ENCODE peak calls at places on chromosomes 16 and 17, in ten cellular contexts. V, E, K, R, F, G, P, O, I and X are unnamed samples.

GRCh38 chr16:85908444-85908843 is 9.5 kb downstream of the IRF8 start:
- DNase-seq in V (no peak), E (no peak), K (no peak), R (no peak), F (no peak), G (no peak), P (no peak), O (no peak), I (peak; percentile 19), X (no peak)

GRCh38 chr16:53744449-53744848 is 40.5 kb downstream of the FTO start:
- DNase-seq in V (no peak), E (no peak), K (peak; percentile 31), R (no peak), F (peak; percentile 62), G (no peak), P (peak; percentile 8), O (no peak), I (no peak), X (no peak)

GRCh38 chr16:57619133-57619605 is 9.3 kb upstream of the ADGRG1 start:
- DNase-seq in V (no peak), E (no peak), K (no peak), R (no peak), F (no peak), G (no peak), P (no peak), O (no peak), I (no peak), X (no peak)

GRCh38 chr16:58755989-58756649 is 22.0 kb upstream of the GOT2 start:
- DNase-seq in V (peak; percentile 80), E (no peak), K (peak; percentile 81), R (peak; percentile 67), F (peak; percentile 70), G (peak; percentile 39), P (peak; percentile 69), O (no peak), I (peak; percentile 94), X (peak; percentile 49)

GRCh38 chr16:53440125-53440524 is 5.9 kb downstream of the RBL2 start:
- DNase-seq in V (no peak), E (no peak), K (no peak), R (no peak), F (no peak), G (no peak), P (no peak), O (no peak), I (no peak), X (no peak)

GRCh38 chr17:51397361-51398127 is 137.2 kb downstream of the UTP18 start:
- DNase-seq in V (no peak), E (no peak), K (no peak), R (no peak), F (peak; percentile 43), G (no peak), P (no peak), O (no peak), I (no peak), X (no peak)

GRCh38 chr17:61065263-61065773 is 334.3 kb upstream of the TBX2 start:
- DNase-seq in V (no peak), E (no peak), K (no peak), R (no peak), F (no peak), G (no peak), P (no peak), O (no peak), I (no peak), X (no peak)

GRCh38 chr17:17084317-17084835 is 42.1 kb downstream of the MPRIP start:
- DNase-seq in V (no peak), E (no peak), K (no peak), R (no peak), F (no peak), G (no peak), P (no peak), O (no peak), I (no peak), X (no peak)

GRCh38 chr16:24141466-24141865 is 114.7 kb upstream of the CACNG3 start:
- DNase-seq in V (no peak), E (no peak), K (no peak), R (no peak), F (no peak), G (no peak), P (no peak), O (no peak), I (no peak), X (no peak)

GRCh38 chr16:31351937-31352315 is 3.0 kb upstream of the ITGAX start:
- DNase-seq in V (no peak), E (peak; percentile 89), K (no peak), R (no peak), F (no peak), G (no peak), P (no peak), O (no peak), I (peak; percentile 34), X (peak; percentile 97)

GRCh38 chr16:65123846-65124513 is 2.1 kb upstream of the CDH11 start:
- DNase-seq in V (no peak), E (peak; percentile 36), K (no peak), R (no peak), F (no peak), G (no peak), P (no peak), O (no peak), I (no peak), X (no peak)

GRCh38 chr17:59311051-59311468 is 20.4 kb upstream of the YPEL2 start:
- DNase-seq in V (peak; percentile 54), E (no peak), K (peak; percentile 80), R (no peak), F (peak; percentile 69), G (peak; percentile 45), P (no peak), O (peak; percentile 35), I (peak; percentile 88), X (no peak)

GRCh38 chr16:54080524-54081008 is 206.0 kb downstream of the IRX3 start:
- DNase-seq in V (no peak), E (no peak), K (no peak), R (no peak), F (no peak), G (peak; percentile 34), P (no peak), O (no peak), I (no peak), X (no peak)

GRCh38 chr16:3467920-3468319 is 24.4 kb downstream of the NAA60 start:
- DNase-seq in V (no peak), E (no peak), K (peak; percentile 54), R (no peak), F (no peak), G (no peak), P (no peak), O (no peak), I (no peak), X (no peak)

GRCh38 chr16:58035356-58036170 is 10.0 kb downstream of the MMP15 start:
- DNase-seq in V (peak; percentile 68), E (no peak), K (no peak), R (no peak), F (no peak), G (no peak), P (no peak), O (no peak), I (no peak), X (no peak)

GRCh38 chr16:64615647-64616280 is 506.1 kb downstream of the CDH11 start:
- DNase-seq in V (no peak), E (peak; percentile 43), K (peak; percentile 84), R (no peak), F (no peak), G (no peak), P (no peak), O (peak; percentile 5), I (no peak), X (no peak)

GRCh38 chr17:65756760-65757159 is 195.3 kb upstream of the AXIN2 start:
- DNase-seq in V (no peak), E (no peak), K (no peak), R (no peak), F (peak; percentile 63), G (no peak), P (no peak), O (no peak), I (no peak), X (no peak)

GRCh38 chr16:53714080-53715050 is 10.4 kb downstream of the FTO start:
- DNase-seq in V (no peak), E (no peak), K (peak; percentile 86), R (no peak), F (no peak), G (peak; percentile 47), P (no peak), O (no peak), I (no peak), X (no peak)